ENCODE peak calls at places on chromosomes 2 and 18, in eight cellular contexts. G is PC-9; F is cardiac fibroblast; Y is kidney; H is WTC11; R is esophagus muscularis mucosa; D is endothelial cell; I is CD8-positive, alpha-beta T cell. O is an unnamed sample.

GRCh38 chr2:229297284-229297683 is 26.2 kb upstream of the PID1 start:
- DNase-seq in G (no peak), F (peak), Y (no peak), H (no peak), R (no peak), D (no peak), I (no peak), O (no peak)

GRCh38 chr18:28767781-28768211 is 590.9 kb upstream of the CDH2 start:
- DNase-seq in G (no peak), F (peak), Y (no peak), H (no peak), R (no peak), D (no peak), I (no peak), O (no peak)

GRCh38 chr2:25481381-25482310 is 139.9 kb upstream of the DNMT3A start:
- DNase-seq in G (no peak), F (peak), Y (no peak), H (no peak), R (no peak), D (no peak), I (no peak), O (no peak)

GRCh38 chr18:68532328-68532885 is 182.5 kb downstream of the TMX3 start:
- DNase-seq in G (no peak), F (no peak), Y (no peak), H (no peak), R (no peak), D (no peak), I (no peak), O (no peak)

GRCh38 chr2:227182765-227183164 is 18.3 kb downstream of the COL4A3 start:
- DNase-seq in G (no peak), F (no peak), Y (no peak), H (no peak), R (no peak), D (no peak), I (no peak), O (no peak)

GRCh38 chr2:71631411-71631931 is 178.1 kb downstream of the DYSF start:
- DNase-seq in G (no peak), F (peak), Y (no peak), H (no peak), R (peak), D (no peak), I (no peak), O (no peak)

GRCh38 chr18:49747876-49748275 is 65.5 kb downstream of the ACAA2 start:
- DNase-seq in G (no peak), F (peak), Y (no peak), H (no peak), R (no peak), D (no peak), I (no peak), O (no peak)

GRCh38 chr2:204825054-204825453 is 279.8 kb downstream of the PARD3B start:
- DNase-seq in G (peak), F (no peak), Y (no peak), H (no peak), R (no peak), D (no peak), I (no peak), O (no peak)

GRCh38 chr2:224259831-224260230 is 142.1 kb downstream of the FAM124B start:
- DNase-seq in G (no peak), F (peak), Y (no peak), H (no peak), R (no peak), D (no peak), I (no peak), O (no peak)

GRCh38 chr2:237927135-237927534 is 39.7 kb upstream of the UBE2F start:
- DNase-seq in G (no peak), F (no peak), Y (no peak), H (peak), R (no peak), D (peak), I (no peak), O (no peak)

GRCh38 chr2:149732730-149733290 is 145.2 kb upstream of the MMADHC start:
- DNase-seq in G (no peak), F (no peak), Y (no peak), H (no peak), R (no peak), D (no peak), I (no peak), O (no peak)

GRCh38 chr2:157325786-157326185 is at the start of gene ERMN:
- DNase-seq in G (no peak), F (no peak), Y (no peak), H (no peak), R (no peak), D (no peak), I (no peak), O (no peak)

GRCh38 chr2:160281213-160281612 is 81.1 kb upstream of the ITGB6 start:
- DNase-seq in G (no peak), F (no peak), Y (no peak), H (no peak), R (no peak), D (no peak), I (no peak), O (no peak)

GRCh38 chr2:160275646-160276045 is 75.6 kb upstream of the ITGB6 start:
- DNase-seq in G (no peak), F (no peak), Y (no peak), H (no peak), R (no peak), D (no peak), I (no peak), O (no peak)

GRCh38 chr2:160278101-160278888 is 78.2 kb upstream of the ITGB6 start:
- DNase-seq in G (no peak), F (no peak), Y (no peak), H (no peak), R (no peak), D (no peak), I (no peak), O (no peak)

GRCh38 chr2:160279813-160280465 is 79.9 kb upstream of the ITGB6 start:
- DNase-seq in G (no peak), F (peak), Y (no peak), H (no peak), R (no peak), D (no peak), I (no peak), O (no peak)

GRCh38 chr2:160278889-160279196 is 78.8 kb upstream of the ITGB6 start:
- DNase-seq in G (no peak), F (peak), Y (no peak), H (no peak), R (no peak), D (peak), I (no peak), O (no peak)
- TF ChIP-seq CTCF in G (peak), F (peak), Y (peak), H (no peak), R (peak), D (peak), I (no peak), O (peak)

GRCh38 chr2:219458996-219459395 is 24.4 kb downstream of the SPEG start:
- DNase-seq in G (no peak), F (no peak), Y (peak), H (no peak), R (no peak), D (no peak), I (no peak), O (no peak)

GRCh38 chr2:219460424-219460926 is 25.8 kb downstream of the SPEG start:
- DNase-seq in G (no peak), F (peak), Y (peak), H (peak), R (peak), D (no peak), I (no peak), O (no peak)

GRCh38 chr2:219455635-219456034 is 21.0 kb downstream of the SPEG start:
- DNase-seq in G (no peak), F (no peak), Y (no peak), H (no peak), R (no peak), D (no peak), I (no peak), O (no peak)

GRCh38 chr2:219459460-219460311 is 25.0 kb downstream of the SPEG start:
- DNase-seq in G (peak), F (peak), Y (peak), H (peak), R (no peak), D (peak), I (no peak), O (peak)

DNA sequence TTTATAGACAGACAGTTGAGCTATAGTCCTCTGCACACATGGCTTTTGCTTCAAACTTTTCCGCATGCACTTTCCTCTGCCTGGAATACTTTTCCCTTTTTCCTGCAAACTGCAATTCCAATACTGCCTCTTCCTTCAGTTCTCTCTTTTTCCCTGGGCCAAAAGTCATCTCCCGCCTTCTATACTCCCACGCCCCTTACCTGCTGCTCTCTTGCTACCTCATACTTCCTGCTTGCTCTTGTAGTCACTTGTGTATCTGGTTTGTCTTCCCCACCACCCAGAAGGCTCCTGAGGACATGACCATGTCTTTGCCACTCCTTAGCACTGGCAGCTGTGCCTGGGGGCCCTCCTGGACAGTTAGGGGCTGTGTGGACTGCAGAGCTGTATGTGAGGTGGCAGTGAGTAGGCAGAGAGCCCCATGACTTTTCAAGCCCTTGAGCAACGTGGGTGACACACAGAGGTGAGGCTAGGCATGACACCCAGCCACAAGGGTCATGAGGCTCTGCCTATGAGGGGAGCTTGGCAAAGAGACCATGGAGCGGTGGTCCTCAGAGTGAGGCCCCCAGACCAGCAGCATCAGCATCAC is 23.2 kb downstream of the SPEG start:
- DNase-seq in G (peak), F (no peak), Y (peak), H (peak), R (no peak), D (no peak), I (no peak), O (no peak)
- TF ChIP-seq CTCF in G (no peak), F (no peak), Y (no peak), H (peak), R (no peak), D (no peak), I (no peak), O (no peak)

DNA sequence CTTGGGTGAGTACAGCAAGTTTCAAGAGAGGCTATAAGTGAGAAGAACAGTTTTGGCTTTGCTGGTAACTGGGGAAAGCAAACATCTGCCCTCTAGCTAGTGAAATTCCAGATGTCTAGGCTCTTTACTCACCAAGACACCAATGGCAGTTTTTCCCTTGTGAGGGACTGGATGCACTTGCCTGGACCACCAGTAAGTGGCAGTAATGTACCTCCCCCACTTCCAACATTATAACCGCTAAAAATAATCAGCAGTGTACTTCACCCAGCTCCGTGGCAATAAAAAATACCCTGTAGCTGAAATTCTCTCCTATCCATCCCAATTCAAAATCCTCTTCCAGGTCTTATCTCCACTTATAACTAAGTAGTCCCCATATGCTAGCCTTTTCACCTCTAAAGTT is 383.9 kb downstream of the ARHGAP15 start:
- DNase-seq in G (no peak), F (peak), Y (no peak), H (peak), R (no peak), D (peak), I (no peak), O (peak)
- TF ChIP-seq CTCF in G (peak), F (peak), Y (peak), H (peak), R (peak), D (peak), I (no peak), O (peak)

GRCh38 chr2:35871672-35872071 is 483.9 kb upstream of the CRIM1 start:
- DNase-seq in G (no peak), F (no peak), Y (no peak), H (no peak), R (no peak), D (no peak), I (no peak), O (no peak)

DNA sequence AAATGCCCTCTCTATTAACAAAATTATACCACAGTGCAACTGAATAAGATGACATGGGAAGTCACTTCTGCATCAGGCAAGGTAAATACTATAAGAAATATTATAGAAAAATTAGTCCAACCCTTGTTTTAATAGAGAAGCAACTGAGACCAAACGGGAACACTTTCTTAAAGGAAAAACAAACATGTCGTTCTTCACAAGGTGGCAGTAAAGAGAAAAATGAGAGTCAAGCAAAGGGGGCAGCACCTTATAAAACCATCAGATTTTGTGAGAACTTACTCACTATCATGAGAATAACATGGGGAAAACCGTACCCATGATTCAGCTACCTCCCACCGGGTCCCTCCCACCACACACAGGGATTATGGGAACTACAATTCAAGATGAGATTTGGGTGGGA is 481.7 kb upstream of the CRIM1 start:
- DNase-seq in G (no peak), F (no peak), Y (no peak), H (no peak), R (no peak), D (no peak), I (no peak), O (no peak)
- TF ChIP-seq CTCF in G (peak), F (no peak), Y (no peak), H (no peak), R (no peak), D (no peak), I (no peak), O (no peak)

GRCh38 chr2:200523604-200524003 is 2.4 kb upstream of the SGO2 start:
- DNase-seq in G (no peak), F (no peak), Y (no peak), H (no peak), R (no peak), D (no peak), I (no peak), O (no peak)

GRCh38 chr2:200525066-200525465 is 941 bp upstream of the SGO2 start:
- DNase-seq in G (no peak), F (no peak), Y (no peak), H (no peak), R (no peak), D (no peak), I (no peak), O (no peak)

GRCh38 chr2:200528228-200528627 is 2.2 kb downstream of the SGO2 start:
- DNase-seq in G (no peak), F (no peak), Y (no peak), H (no peak), R (no peak), D (no peak), I (no peak), O (no peak)

GRCh38 chr2:200525551-200525881 is 491 bp upstream of the SGO2 start:
- DNase-seq in G (no peak), F (no peak), Y (no peak), H (no peak), R (no peak), D (no peak), I (no peak), O (no peak)

GRCh38 chr2:200525882-200526651 is at the start of gene SGO2:
- DNase-seq in G (peak), F (peak), Y (peak), H (peak), R (peak), D (peak), I (peak), O (peak)
- TF ChIP-seq CTCF in G (no peak), F (no peak), Y (no peak), H (no peak), R (no peak), D (no peak), I (no peak), O (no peak)